ENCODE peak calls at places on chromosomes 13 and 19, in four cellular contexts. A, V, F and T are unnamed samples.

GRCh38 chr13:41952749-41953148 is 8.2 kb downstream of the VWA8 start:
- DNase-seq in A (no peak), V (no peak), F (no peak), T (no peak)

GRCh38 chr13:51542358-51542972 is 41.8 kb upstream of the WDFY2 start:
- DNase-seq in A (no peak), V (peak), F (no peak), T (no peak)

GRCh38 chr19:13908674-13909073 is 2.7 kb downstream of the CC2D1A start:
- DNase-seq in A (no peak), V (no peak), F (no peak), T (no peak)

GRCh38 chr19:17210296-17210695 is 4.9 kb upstream of the USE1 start:
- DNase-seq in A (no peak), V (no peak), F (no peak), T (no peak)

GRCh38 chr13:102879793-102880499 is 34.1 kb downstream of the ERCC5 start:
- DNase-seq in A (no peak), V (no peak), F (no peak), T (no peak)

GRCh38 chr19:52351512-52351911 is 15.5 kb downstream of the ZNF610 start:
- DNase-seq in A (no peak), V (no peak), F (no peak), T (no peak)

GRCh38 chr13:99566125-99567083 is 65.1 kb downstream of the TM9SF2 start:
- DNase-seq in A (no peak), V (no peak), F (no peak), T (no peak)

GRCh38 chr19:38831142-38831605 is 420 bp downstream of the ECH1 start:
- DNase-seq in A (peak), V (peak), F (peak), T (no peak)

GRCh38 chr13:113423225-113424170 is 29.8 kb downstream of the ADPRHL1 start:
- DNase-seq in A (no peak), V (no peak), F (no peak), T (no peak)

GRCh38 chr13:97165527-97166425 is 56.4 kb upstream of the MBNL2 start:
- DNase-seq in A (no peak), V (peak), F (peak), T (no peak)

GRCh38 chr19:14418743-14419037 is 451 bp downstream of the DDX39A start:
- DNase-seq in A (no peak), V (no peak), F (no peak), T (no peak)

GRCh38 chr13:78241278-78241919 is 322.8 kb upstream of the EDNRB start:
- DNase-seq in A (no peak), V (peak), F (peak), T (no peak)

GRCh38 chr19:49387936-49388372 is at the start of gene KASH5:
- DNase-seq in A (no peak), V (peak), F (peak), T (peak)

GRCh38 chr19:3184847-3185481 is 766 bp upstream of the NCLN start:
- DNase-seq in A (no peak), V (peak), F (peak), T (peak)

GRCh38 chr13:75760182-75760981 is 124.3 kb downstream of the LMO7 start:
- DNase-seq in A (no peak), V (peak), F (peak), T (no peak)

GRCh38 chr19:17352608-17353280 is 15.4 kb downstream of the GTPBP3 start:
- DNase-seq in A (no peak), V (peak), F (no peak), T (no peak)

GRCh38 chr19:33441828-33442227 is 68.3 kb downstream of the CEBPG start:
- DNase-seq in A (no peak), V (no peak), F (no peak), T (no peak)

GRCh38 chr19:3450796-3451411 is 29.4 kb downstream of the SMIM24 start:
- DNase-seq in A (peak), V (peak), F (no peak), T (peak)

GRCh38 chr19:51417107-51417806 is at the start of gene SIGLEC10:
- DNase-seq in A (peak), V (no peak), F (no peak), T (no peak)